ENCODE peak calls at places on chromosomes 12 and 14, in six cellular contexts. F is AG04450, H is SK-N-SH, E is dorsolateral prefrontal cortex, S is tibial artery, X is body of pancreas. B is an unnamed sample.

GRCh38 chr12:17528394-17528793 is 561.6 kb downstream of the RERGL start:
- DNase-seq in X (no peak), E (no peak), H (no peak), S (no peak), F (no peak), B (no peak)

GRCh38 chr12:44542716-44543115 is 333.4 kb downstream of the NELL2 start:
- DNase-seq in E (no peak), X (no peak), S (no peak), F (no peak), H (no peak), B (no peak)

GRCh38 chr12:40137252-40137651 is 31.4 kb upstream of the SLC2A13 start:
- DNase-seq in E (no peak), H (no peak), X (no peak), S (no peak), F (no peak), B (no peak)

GRCh38 chr14:58426819-58427288 is 477 bp downstream of the TIMM9 start:
- DNase-seq in F (no peak), E (peak; percentile 68), X (peak; percentile 61), H (peak; percentile 83), S (peak; percentile 74), B (peak; percentile 23)

GRCh38 chr12:49673446-49674317 is 33.5 kb downstream of the FMNL3 start:
- DNase-seq in F (peak; percentile 88), X (peak; percentile 95), S (peak; percentile 97), E (peak; percentile 95), H (peak; percentile 89), B (peak; percentile 71)

GRCh38 chr12:102948941-102949352 is 8.5 kb upstream of the ASCL1 start:
- DNase-seq in S (no peak), F (peak; percentile 3), X (peak; percentile 45), E (peak; percentile 86), H (peak; percentile 61), B (no peak)

GRCh38 chr12:76024942-76025600 is 6.5 kb downstream of the PHLDA1 start:
- DNase-seq in H (no peak), S (no peak), X (no peak), F (peak; percentile 59), E (no peak), B (no peak)

GRCh38 chr14:44453433-44454171 is 53.5 kb downstream of the FSCB start:
- DNase-seq in X (no peak), H (no peak), F (no peak), S (no peak), E (no peak), B (no peak)

GRCh38 chr14:46661728-46662127 is 10.1 kb upstream of the RPL10L start:
- DNase-seq in S (no peak), X (no peak), H (no peak), E (no peak), F (no peak), B (peak; percentile 0)

GRCh38 chr12:15001733-15002471 is 29.1 kb downstream of the PDE6H start:
- DNase-seq in H (no peak), E (peak; percentile 58), S (peak; percentile 87), X (peak; percentile 15), F (no peak), B (no peak)

GRCh38 chr12:25775968-25776367 is 182.5 kb upstream of the RASSF8 start:
- DNase-seq in H (peak; percentile 80), S (no peak), E (no peak), X (no peak), F (no peak), B (no peak)

GRCh38 chr14:69580009-69580577 is 5.4 kb upstream of the CCDC177 start:
- DNase-seq in X (peak; percentile 35), F (peak; percentile 91), H (peak; percentile 40), S (no peak), E (no peak), B (no peak)

GRCh38 chr12:132056320-132056719 is 87.8 kb downstream of the DDX51 start:
- DNase-seq in H (no peak), E (no peak), S (no peak), F (no peak), X (no peak), B (no peak)

GRCh38 chr14:99239661-99240092 is 32.3 kb downstream of the BCL11B start:
- DNase-seq in F (no peak), X (no peak), H (no peak), E (no peak), S (no peak), B (no peak)

GRCh38 chr12:53067993-53068770 is 11.0 kb downstream of the SPRYD3 start:
- DNase-seq in X (no peak), F (no peak), H (no peak), E (no peak), S (peak; percentile 66), B (no peak)

GRCh38 chr14:73788871-73789590 is 62.6 kb upstream of the PTGR2 start:
- DNase-seq in X (no peak), S (no peak), H (no peak), F (no peak), E (no peak), B (no peak)

GRCh38 chr12:19572920-19573558 is 133.7 kb downstream of the AEBP2 start:
- DNase-seq in E (no peak), S (peak; percentile 66), F (no peak), H (peak; percentile 15), X (no peak), B (no peak)

GRCh38 chr12:64903738-64904137 is 79.3 kb downstream of the TBC1D30 start:
- DNase-seq in X (no peak), S (no peak), F (no peak), E (no peak), H (no peak), B (no peak)

GRCh38 chr12:39807043-39807442 is 187.4 kb upstream of the ABCD2 start:
- DNase-seq in S (no peak), H (peak; percentile 25), E (no peak), F (no peak), X (no peak), B (no peak)

GRCh38 chr14:49594347-49595089 is 4.2 kb upstream of the LRR1 start:
- DNase-seq in F (peak; percentile 46), E (no peak), S (no peak), H (no peak), X (no peak), B (peak; percentile 75)

GRCh38 chr12:105492591-105492990 is 162.1 kb downstream of the C12orf75 start:
- DNase-seq in X (no peak), H (no peak), E (no peak), F (no peak), S (no peak), B (no peak)

GRCh38 chr12:90102957-90103652 is 394.5 kb upstream of the ATP2B1 start:
- DNase-seq in S (no peak), X (no peak), E (no peak), F (no peak), H (peak; percentile 19), B (no peak)

GRCh38 chr12:85509857-85510256 is 229.8 kb downstream of the ALX1 start:
- DNase-seq in F (no peak), X (no peak), H (no peak), S (no peak), E (no peak), B (no peak)

GRCh38 chr12:83389237-83389996 is 702.7 kb downstream of the TMTC2 start:
- DNase-seq in S (no peak), X (peak; percentile 63), H (no peak), F (no peak), E (peak; percentile 34), B (no peak)

GRCh38 chr12:27331927-27332324 is 710 bp upstream of the BMAL2 start:
- DNase-seq in X (no peak), H (no peak), F (no peak), E (no peak), S (no peak), B (no peak)

GRCh38 chr12:92464911-92465310 is 237.9 kb upstream of the PLEKHG7 start:
- DNase-seq in E (no peak), F (no peak), X (no peak), S (no peak), H (no peak), B (no peak)

GRCh38 chr14:70257526-70257925 is 68.8 kb upstream of the SLC8A3 start:
- DNase-seq in S (no peak), F (no peak), X (no peak), E (no peak), H (no peak), B (no peak)

GRCh38 chr12:116726749-116727148 is 11.1 kb downstream of the SPRING1 start:
- DNase-seq in H (no peak), X (no peak), E (no peak), F (no peak), S (no peak), B (no peak)

GRCh38 chr12:109134186-109134917 is 18.0 kb downstream of the ACACB start:
- DNase-seq in F (no peak), E (no peak), S (peak; percentile 73), H (peak; percentile 60), X (peak; percentile 48), B (no peak)
- TF ChIP-seq CTCF in F (peak; percentile 69), E (peak; percentile 41), S (peak; percentile 11), H (peak; percentile 60), X (peak; percentile 61), B (peak; percentile 78)

DNA sequence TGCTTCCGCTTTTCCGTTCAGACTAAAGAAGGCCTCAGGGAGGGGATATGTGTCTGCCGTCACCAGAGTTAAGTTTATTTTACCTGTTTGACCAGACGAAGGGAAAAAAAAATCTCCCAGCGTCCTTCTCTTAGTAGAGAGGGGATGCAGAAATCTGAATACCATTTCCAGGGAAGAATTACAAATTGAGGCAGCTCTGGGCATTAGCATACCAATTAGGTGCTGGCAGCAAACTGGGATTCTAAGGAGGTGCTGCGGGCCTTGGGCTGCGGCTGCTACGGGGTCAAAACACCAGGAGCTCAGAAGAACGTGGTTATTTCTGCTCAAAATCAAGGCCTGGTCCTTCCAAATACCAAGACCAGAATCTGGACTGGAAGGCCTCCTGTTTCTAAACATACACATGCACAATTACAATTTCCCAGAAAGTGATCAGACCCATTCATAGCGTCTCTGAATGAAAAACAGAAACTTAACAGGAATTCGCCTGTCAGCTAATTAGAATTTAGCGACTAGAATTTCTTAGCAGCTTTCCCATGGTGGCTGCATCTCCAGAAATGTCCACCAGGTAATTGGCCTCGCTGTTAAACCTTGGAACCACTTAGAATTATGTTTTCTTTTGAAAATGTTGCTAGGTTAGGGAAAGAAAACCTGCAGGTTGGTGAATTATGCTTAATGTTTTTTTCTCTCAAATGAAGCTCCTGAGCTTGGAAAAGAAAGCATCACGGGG is 617.0 kb downstream of the VRK1 start:
- DNase-seq in S (no peak), F (no peak), H (no peak), X (no peak), E (no peak), B (no peak)
- H3K4me3 ChIP-seq in S (no peak overlapping the region), F (no peak overlapping the region), H (no peak overlapping the region), X (no peak overlapping the region), E (no peak overlapping the region), B (no peak overlapping the region)

GRCh38 chr12:109899783-109900751 is at the start of gene TCHP:
- DNase-seq in X (peak; percentile 87), S (peak; percentile 90), H (peak; percentile 92), E (peak; percentile 90), F (peak; percentile 64), B (peak; percentile 73)
- TF ChIP-seq CTCF in X (peak; percentile 53), S (no peak), H (peak; percentile 43), E (peak; percentile 54), F (peak; percentile 46), B (peak; percentile 48)

GRCh38 chr14:103110681-103111296 is 12.5 kb upstream of the TNFAIP2 start:
- DNase-seq in E (no peak), H (no peak), X (no peak), F (no peak), S (no peak), B (no peak)

GRCh38 chr14:103111297-103111981 is 11.8 kb upstream of the TNFAIP2 start:
- DNase-seq in F (no peak), X (peak; percentile 57), S (no peak), H (no peak), E (no peak), B (no peak)

GRCh38 chr14:103113303-103113702 is 10.0 kb upstream of the TNFAIP2 start:
- DNase-seq in F (no peak), X (no peak), S (no peak), H (no peak), E (no peak), B (no peak)

GRCh38 chr14:103113774-103114173 is 9.5 kb upstream of the TNFAIP2 start:
- DNase-seq in S (no peak), X (no peak), H (no peak), E (no peak), F (no peak), B (no peak)

GRCh38 chr14:103112488-103113243 is 10.6 kb upstream of the TNFAIP2 start:
- DNase-seq in H (no peak), E (no peak), F (no peak), S (no peak), X (no peak), B (no peak)
- H3K4me3 ChIP-seq in H (no peak overlapping the region), E (no peak overlapping the region), F (no peak overlapping the region), S (no peak overlapping the region), X (no peak overlapping the region), B (no peak overlapping the region)

B was measured in retinal pigment epithelial cell.